ENCODE peak calls at places on chromosomes 3 and 15, in five cellular contexts. P is tibial nerve, U is psoas muscle, I is Panc1, H is hepatocyte. C is an unnamed sample.

GRCh38 chr3:173395412-173396181 is 1.9 kb upstream of the NLGN1 start:
- DNase-seq in I (no peak), P (peak; percentile 79), H (peak; percentile 90), U (peak; percentile 90), C (peak; percentile 89)

GRCh38 chr3:37072892-37073291 is 79.6 kb downstream of the MLH1 start:
- DNase-seq in U (no peak), P (no peak), I (no peak), H (peak; percentile 13), C (no peak)

GRCh38 chr3:124663690-124664089 is 66.6 kb upstream of the UMPS start:
- DNase-seq in H (no peak), P (no peak), I (no peak), U (no peak), C (no peak)

GRCh38 chr3:36991923-36992805 is 767 bp downstream of the EPM2AIP1 start:
- DNase-seq in U (no peak), P (peak; percentile 31), H (peak; percentile 47), I (no peak), C (no peak)

GRCh38 chr3:134462236-134463059 is 23.3 kb downstream of the ANAPC13 start:
- DNase-seq in I (no peak), H (no peak), P (no peak), U (no peak), C (no peak)

GRCh38 chr3:121895121-121895520 is 920 bp downstream of the SLC15A2 start:
- DNase-seq in U (no peak), P (no peak), I (no peak), H (peak; percentile 32), C (no peak)

GRCh38 chr3:188316723-188317070 is 162.7 kb downstream of the LPP start:
- DNase-seq in I (no peak), U (no peak), P (no peak), H (no peak), C (no peak)

GRCh38 chr15:78069052-78069414 is 8.5 kb downstream of the TBC1D2B start:
- DNase-seq in P (no peak), H (no peak), U (no peak), I (no peak), C (no peak)

GRCh38 chr3:193240850-193241706 is at the start of gene PLAAT1:
- DNase-seq in P (no peak), U (peak; percentile 90), I (no peak), H (peak; percentile 88), C (peak; percentile 36)

GRCh38 chr3:90080988-90081387 is 973.6 kb downstream of the EPHA3 start:
- DNase-seq in I (no peak), H (no peak), P (no peak), U (no peak), C (no peak)

GRCh38 chr3:10988991-10989484 is 3.5 kb upstream of the SLC6A1 start:
- DNase-seq in H (no peak), I (no peak), U (no peak), P (no peak), C (no peak)

GRCh38 chr3:89405145-89405544 is 297.7 kb downstream of the EPHA3 start:
- DNase-seq in H (no peak), P (no peak), I (no peak), U (no peak), C (no peak)

GRCh38 chr3:177820683-177821316 is 623.5 kb upstream of the TBL1XR1 start:
- DNase-seq in H (no peak), U (no peak), I (no peak), P (no peak), C (no peak)

GRCh38 chr3:15633766-15634588 is 32.4 kb downstream of the BTD start:
- DNase-seq in P (no peak), U (no peak), I (no peak), H (no peak), C (peak; percentile 89)

GRCh38 chr3:128736598-128736997 is 10.6 kb downstream of the RAB7A start:
- DNase-seq in H (no peak), U (no peak), P (no peak), I (no peak), C (no peak)

GRCh38 chr3:101695779-101696372 is 9.4 kb upstream of the RPL24 start:
- DNase-seq in H (peak; percentile 79), P (peak; percentile 88), U (no peak), I (no peak), C (no peak)

GRCh38 chr3:160885791-160886286 is 129.8 kb downstream of the PPM1L start:
- DNase-seq in P (peak; percentile 42), U (peak; percentile 97), I (no peak), H (peak; percentile 58), C (peak; percentile 71)

GRCh38 chr15:92087211-92087610 is 233.7 kb downstream of the SLCO3A1 start:
- DNase-seq in H (no peak), I (no peak), P (no peak), U (no peak), C (no peak)

GRCh38 chr3:71805199-71805598 is 20.3 kb upstream of the PROK2 start:
- DNase-seq in U (no peak), P (no peak), I (no peak), H (no peak), C (no peak)

GRCh38 chr15:28885630-28886430 is at the start of gene APBA2:
- DNase-seq in P (no peak), I (no peak), U (no peak), H (peak; percentile 64), C (no peak)

GRCh38 chr3:188589056-188589455 is 435.1 kb downstream of the LPP start:
- DNase-seq in P (no peak), I (no peak), H (no peak), U (no peak), C (no peak)

GRCh38 chr3:117035785-117036184 is 326.2 kb downstream of the TUSC7 start:
- DNase-seq in H (peak; percentile 20), P (no peak), I (no peak), U (peak; percentile 52), C (no peak)

GRCh38 chr3:53803124-53803815 is 42.9 kb downstream of the CHDH start:
- DNase-seq in I (no peak), P (no peak), H (no peak), U (no peak), C (no peak)

DNA sequence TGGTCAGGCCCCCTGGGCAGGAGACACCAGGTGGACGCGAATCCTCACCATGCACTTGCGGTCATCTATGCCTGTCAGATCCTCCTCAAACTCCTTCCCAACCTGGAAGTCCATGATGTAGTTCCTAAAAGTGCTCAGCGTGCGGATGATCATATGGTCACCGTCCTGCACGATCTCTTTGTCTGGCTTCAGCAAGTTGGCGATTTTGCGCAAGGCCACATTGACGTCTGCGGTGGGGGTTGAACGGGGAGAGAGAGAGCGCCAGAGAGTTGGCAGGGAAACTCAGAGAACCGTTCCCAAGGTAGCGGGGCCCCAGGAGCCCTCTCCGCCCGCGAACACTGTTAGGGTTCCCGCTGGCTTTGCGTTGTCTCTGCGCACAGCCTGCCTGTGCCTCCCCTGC is 809 bp downstream of the RBP1 start:
- DNase-seq in P (no peak), I (no peak), H (peak; percentile 52), U (peak; percentile 69), C (no peak)
- TF ChIP-seq CTCF in P (no peak), I (no peak), H (no peak), U (no peak), C (no peak)

GRCh38 chr3:48086736-48087470 is 70.7 kb upstream of the MAP4 start:
- DNase-seq in P (no peak), I (peak; percentile 30), U (no peak), H (no peak), C (no peak)

GRCh38 chr3:48088056-48088748 is 72.0 kb upstream of the MAP4 start:
- DNase-seq in I (no peak), P (peak; percentile 32), H (peak; percentile 52), U (no peak), C (no peak)

GRCh38 chr3:48092270-48092669 is 76.1 kb upstream of the MAP4 start:
- DNase-seq in I (no peak), U (no peak), H (no peak), P (no peak), C (no peak)

GRCh38 chr3:48090166-48090939 is 74.1 kb upstream of the MAP4 start:
- DNase-seq in U (no peak), P (no peak), H (no peak), I (no peak), C (no peak)

DNA sequence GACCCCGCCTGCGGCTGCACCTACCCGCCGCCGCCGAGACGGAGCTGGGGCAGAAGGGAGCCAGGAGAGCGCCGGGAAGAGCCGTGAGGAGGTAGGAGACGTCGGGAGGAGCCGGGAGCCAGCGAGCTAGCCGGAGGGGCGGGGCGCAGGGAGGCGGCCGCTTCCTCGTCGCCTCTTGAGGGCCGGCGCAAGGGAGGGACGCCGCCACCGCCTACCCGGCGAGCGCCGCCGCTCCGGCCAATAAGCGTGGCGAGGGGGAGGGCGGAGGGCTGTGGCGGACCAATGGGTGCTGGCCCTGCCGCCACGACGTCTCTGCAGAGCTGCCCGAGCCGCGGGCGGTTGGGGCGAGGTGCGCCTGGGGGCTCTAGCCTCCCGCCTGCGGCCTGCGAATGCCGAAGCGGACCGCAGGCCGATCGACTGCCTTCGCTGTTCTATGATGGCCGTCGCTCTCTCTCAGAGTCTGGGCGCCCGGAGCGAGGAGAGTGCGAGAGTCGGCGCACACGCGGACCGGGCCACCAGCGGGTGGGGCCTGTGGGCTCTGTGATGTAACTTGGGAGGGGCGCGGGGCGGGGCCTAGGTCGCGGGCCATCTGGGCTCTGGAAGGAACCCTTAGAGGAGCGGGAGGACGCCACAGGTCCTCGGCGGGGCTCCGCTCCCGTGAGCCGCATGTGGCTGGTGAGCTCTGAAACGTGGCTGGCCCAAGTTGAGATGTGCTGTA is 72.7 kb upstream of the MAP4 start:
- DNase-seq in I (peak; percentile 68), P (peak; percentile 98), H (peak; percentile 99), U (peak; percentile 98), C (peak; percentile 97)
- H3K4me3 ChIP-seq in I (peak overlapping the region; percentile 85), P (peak overlapping the region; percentile 96), H (peak overlapping the region; percentile 77), U (peak overlapping the region; percentile 97), C (peak overlapping the region; percentile 92)

GRCh38 chr3:152388631-152389030 is 119.9 kb downstream of the MBNL1 start:
- DNase-seq in H (no peak), P (no peak), U (no peak), I (no peak), C (no peak)
- H3K27ac ChIP-seq in H (no peak overlapping the region), P (peak overlapping the region; percentile 78), U (peak overlapping the region; percentile 82), I (no peak overlapping the region), C (no peak overlapping the region)

GRCh38 chr3:16724487-16724886 is 119.3 kb upstream of the DAZL start:
- DNase-seq in U (no peak), P (no peak), I (no peak), H (no peak), C (no peak)

GRCh38 chr3:16721494-16721893 is 116.3 kb upstream of the DAZL start:
- DNase-seq in H (no peak), I (no peak), U (no peak), P (no peak), C (no peak)

GRCh38 chr3:16719426-16719825 is 114.2 kb upstream of the DAZL start:
- DNase-seq in I (no peak), H (no peak), P (no peak), U (no peak), C (no peak)

GRCh38 chr3:16720367-16720766 is 115.1 kb upstream of the DAZL start:
- DNase-seq in U (no peak), I (no peak), P (no peak), H (no peak), C (no peak)

GRCh38 chr3:16723994-16724393 is 118.8 kb upstream of the DAZL start:
- DNase-seq in I (no peak), P (no peak), H (peak; percentile 12), U (no peak), C (no peak)
- TF ChIP-seq CTCF in I (no peak), P (no peak), H (no peak), U (peak; percentile 16), C (peak; percentile 10)

GRCh38 chr15:63189955-63190691 is 717 bp downstream of the RAB8B start:
- DNase-seq in H (no peak), P (no peak), I (no peak), U (no peak), C (no peak)
- H3K4me3 ChIP-seq in H (peak overlapping the region; percentile 83), P (peak overlapping the region; percentile 83), I (peak overlapping the region; percentile 71), U (peak overlapping the region; percentile 74), C (peak overlapping the region; percentile 65)

C was measured in dorsolateral prefrontal cortex.